ENCODE peak calls at places on chromosomes 1 and 21, in nine cellular contexts. One of them, this sample, is unnamed.

GRCh38 chr1:168481586-168481985 is 62.2 kb downstream of the XCL2 start:
- DNase-seq in T-cell: no peak
- DNase-seq in colonic mucosa: no peak
- DNase-seq in aorta: no peak
- DNase-seq in stimulated activated CD4-positive, alpha-beta T cell treated with anti-CD3 and anti-CD28 coated beads, Interleukin-12 subunit alpha, Interleukin-12 subunit beta, amount 100 ng/mL, for 4 hours: no peak
- DNase-seq in A673: no peak
- DNase-seq in HCT116: no peak
- DNase-seq in ureter: no peak
- DNase-seq in AG04450: no peak
- DNase-seq in this sample: no peak

GRCh38 chr1:244214009-244214967 is 163.2 kb downstream of the ZBTB18 start:
- DNase-seq in ureter: no peak
- DNase-seq in aorta: no peak
- DNase-seq in AG04450: peak; percentile 97
- DNase-seq in colonic mucosa: no peak
- DNase-seq in A673: no peak
- DNase-seq in HCT116: peak; percentile 79
- DNase-seq in stimulated activated CD4-positive, alpha-beta T cell treated with anti-CD3 and anti-CD28 coated beads, Interleukin-12 subunit alpha, Interleukin-12 subunit beta, amount 100 ng/mL, for 4 hours: no peak
- DNase-seq in T-cell: no peak
- DNase-seq in this sample: no peak

GRCh38 chr1:54665852-54666251 is 24.3 kb downstream of the MROH7 start:
- DNase-seq in T-cell: no peak
- DNase-seq in ureter: no peak
- DNase-seq in AG04450: no peak
- DNase-seq in colonic mucosa: no peak
- DNase-seq in aorta: no peak
- DNase-seq in HCT116: no peak
- DNase-seq in A673: no peak
- DNase-seq in stimulated activated CD4-positive, alpha-beta T cell treated with anti-CD3 and anti-CD28 coated beads, Interleukin-12 subunit alpha, Interleukin-12 subunit beta, amount 100 ng/mL, for 4 hours: no peak
- DNase-seq in this sample: no peak

GRCh38 chr1:244369256-244370057 is 82.3 kb downstream of the ADSS2 start:
- DNase-seq in T-cell: no peak
- DNase-seq in stimulated activated CD4-positive, alpha-beta T cell treated with anti-CD3 and anti-CD28 coated beads, Interleukin-12 subunit alpha, Interleukin-12 subunit beta, amount 100 ng/mL, for 4 hours: no peak
- DNase-seq in AG04450: no peak
- DNase-seq in colonic mucosa: peak; percentile 62
- DNase-seq in ureter: no peak
- DNase-seq in aorta: no peak
- DNase-seq in A673: no peak
- DNase-seq in HCT116: no peak
- DNase-seq in this sample: no peak

GRCh38 chr1:218665216-218665615 is 320.1 kb downstream of the TGFB2 start:
- DNase-seq in T-cell: no peak
- DNase-seq in colonic mucosa: peak; percentile 22
- DNase-seq in AG04450: no peak
- DNase-seq in aorta: peak; percentile 86
- DNase-seq in A673: no peak
- DNase-seq in HCT116: no peak
- DNase-seq in ureter: peak; percentile 55
- DNase-seq in stimulated activated CD4-positive, alpha-beta T cell treated with anti-CD3 and anti-CD28 coated beads, Interleukin-12 subunit alpha, Interleukin-12 subunit beta, amount 100 ng/mL, for 4 hours: no peak
- DNase-seq in this sample: no peak

GRCh38 chr1:234617986-234618725 is 8.2 kb upstream of the IRF2BP2 start:
- DNase-seq in aorta: no peak
- DNase-seq in T-cell: no peak
- DNase-seq in colonic mucosa: no peak
- DNase-seq in A673: no peak
- DNase-seq in AG04450: no peak
- DNase-seq in ureter: no peak
- DNase-seq in stimulated activated CD4-positive, alpha-beta T cell treated with anti-CD3 and anti-CD28 coated beads, Interleukin-12 subunit alpha, Interleukin-12 subunit beta, amount 100 ng/mL, for 4 hours: no peak
- DNase-seq in HCT116: no peak
- DNase-seq in this sample: no peak

GRCh38 chr21:28193189-28193588 is 799.5 kb downstream of the LTN1 start:
- DNase-seq in stimulated activated CD4-positive, alpha-beta T cell treated with anti-CD3 and anti-CD28 coated beads, Interleukin-12 subunit alpha, Interleukin-12 subunit beta, amount 100 ng/mL, for 4 hours: no peak
- DNase-seq in ureter: no peak
- DNase-seq in T-cell: no peak
- DNase-seq in AG04450: no peak
- DNase-seq in HCT116: no peak
- DNase-seq in A673: peak; percentile 6
- DNase-seq in aorta: no peak
- DNase-seq in colonic mucosa: no peak
- DNase-seq in this sample: no peak

GRCh38 chr1:154847891-154848290 is 22.2 kb downstream of the KCNN3 start:
- DNase-seq in ureter: no peak
- DNase-seq in HCT116: no peak
- DNase-seq in stimulated activated CD4-positive, alpha-beta T cell treated with anti-CD3 and anti-CD28 coated beads, Interleukin-12 subunit alpha, Interleukin-12 subunit beta, amount 100 ng/mL, for 4 hours: no peak
- DNase-seq in A673: peak; percentile 80
- DNase-seq in colonic mucosa: no peak
- DNase-seq in aorta: no peak
- DNase-seq in AG04450: no peak
- DNase-seq in T-cell: no peak
- DNase-seq in this sample: no peak

GRCh38 chr1:205583461-205584130 is 48.2 kb downstream of the ELK4 start:
- DNase-seq in aorta: peak; percentile 32
- DNase-seq in stimulated activated CD4-positive, alpha-beta T cell treated with anti-CD3 and anti-CD28 coated beads, Interleukin-12 subunit alpha, Interleukin-12 subunit beta, amount 100 ng/mL, for 4 hours: no peak
- DNase-seq in colonic mucosa: peak; percentile 18
- DNase-seq in HCT116: no peak
- DNase-seq in A673: no peak
- DNase-seq in T-cell: no peak
- DNase-seq in AG04450: no peak
- DNase-seq in ureter: no peak
- DNase-seq in this sample: no peak

GRCh38 chr1:28518000-28518744 is 12.3 kb downstream of the RCC1 start:
- DNase-seq in stimulated activated CD4-positive, alpha-beta T cell treated with anti-CD3 and anti-CD28 coated beads, Interleukin-12 subunit alpha, Interleukin-12 subunit beta, amount 100 ng/mL, for 4 hours: peak; percentile 89
- DNase-seq in AG04450: peak; percentile 60
- DNase-seq in A673: peak; percentile 95
- DNase-seq in T-cell: peak; percentile 80
- DNase-seq in ureter: peak; percentile 92
- DNase-seq in aorta: peak; percentile 92
- DNase-seq in HCT116: no peak
- DNase-seq in colonic mucosa: peak; percentile 95
- DNase-seq in this sample: peak; percentile 84

GRCh38 chr1:112396668-112397025 is 633 bp downstream of the CTTNBP2NL start:
- DNase-seq in ureter: no peak
- DNase-seq in aorta: no peak
- DNase-seq in AG04450: no peak
- DNase-seq in colonic mucosa: peak; percentile 40
- DNase-seq in T-cell: no peak
- DNase-seq in HCT116: no peak
- DNase-seq in stimulated activated CD4-positive, alpha-beta T cell treated with anti-CD3 and anti-CD28 coated beads, Interleukin-12 subunit alpha, Interleukin-12 subunit beta, amount 100 ng/mL, for 4 hours: no peak
- DNase-seq in A673: peak; percentile 33
- DNase-seq in this sample: no peak

GRCh38 chr1:60825593-60825992 is 256.8 kb upstream of the NFIA start:
- DNase-seq in HCT116: peak; percentile 3
- DNase-seq in colonic mucosa: peak; percentile 49
- DNase-seq in T-cell: no peak
- DNase-seq in ureter: no peak
- DNase-seq in stimulated activated CD4-positive, alpha-beta T cell treated with anti-CD3 and anti-CD28 coated beads, Interleukin-12 subunit alpha, Interleukin-12 subunit beta, amount 100 ng/mL, for 4 hours: no peak
- DNase-seq in aorta: no peak
- DNase-seq in A673: no peak
- DNase-seq in AG04450: no peak
- DNase-seq in this sample: no peak

GRCh38 chr21:27513825-27514224 is 546.9 kb upstream of the ADAMTS5 start:
- DNase-seq in A673: no peak
- DNase-seq in stimulated activated CD4-positive, alpha-beta T cell treated with anti-CD3 and anti-CD28 coated beads, Interleukin-12 subunit alpha, Interleukin-12 subunit beta, amount 100 ng/mL, for 4 hours: no peak
- DNase-seq in aorta: no peak
- DNase-seq in T-cell: no peak
- DNase-seq in AG04450: no peak
- DNase-seq in ureter: no peak
- DNase-seq in colonic mucosa: no peak
- DNase-seq in HCT116: no peak
- DNase-seq in this sample: no peak

GRCh38 chr21:35711661-35712060 is 348.7 kb downstream of the SETD4 start:
- DNase-seq in ureter: no peak
- DNase-seq in T-cell: no peak
- DNase-seq in stimulated activated CD4-positive, alpha-beta T cell treated with anti-CD3 and anti-CD28 coated beads, Interleukin-12 subunit alpha, Interleukin-12 subunit beta, amount 100 ng/mL, for 4 hours: no peak
- DNase-seq in colonic mucosa: no peak
- DNase-seq in HCT116: no peak
- DNase-seq in AG04450: no peak
- DNase-seq in A673: no peak
- DNase-seq in aorta: no peak
- DNase-seq in this sample: no peak

GRCh38 chr1:26544156-26544555 is 14.6 kb downstream of the RPS6KA1 start:
- DNase-seq in A673: no peak
- DNase-seq in T-cell: no peak
- DNase-seq in stimulated activated CD4-positive, alpha-beta T cell treated with anti-CD3 and anti-CD28 coated beads, Interleukin-12 subunit alpha, Interleukin-12 subunit beta, amount 100 ng/mL, for 4 hours: no peak
- DNase-seq in HCT116: no peak
- DNase-seq in AG04450: no peak
- DNase-seq in colonic mucosa: no peak
- DNase-seq in aorta: no peak
- DNase-seq in ureter: no peak
- DNase-seq in this sample: no peak

GRCh38 chr1:54803761-54804470 is 2.8 kb upstream of the TTC22 start:
- DNase-seq in aorta: peak; percentile 87
- DNase-seq in colonic mucosa: peak; percentile 59
- DNase-seq in HCT116: no peak
- DNase-seq in ureter: no peak
- DNase-seq in AG04450: no peak
- DNase-seq in stimulated activated CD4-positive, alpha-beta T cell treated with anti-CD3 and anti-CD28 coated beads, Interleukin-12 subunit alpha, Interleukin-12 subunit beta, amount 100 ng/mL, for 4 hours: no peak
- DNase-seq in T-cell: no peak
- DNase-seq in A673: no peak
- DNase-seq in this sample: no peak

GRCh38 chr1:178725603-178726517 is 816 bp downstream of the RALGPS2 start:
- DNase-seq in stimulated activated CD4-positive, alpha-beta T cell treated with anti-CD3 and anti-CD28 coated beads, Interleukin-12 subunit alpha, Interleukin-12 subunit beta, amount 100 ng/mL, for 4 hours: peak; percentile 30
- DNase-seq in HCT116: peak; percentile 83
- DNase-seq in AG04450: no peak
- DNase-seq in colonic mucosa: peak; percentile 91
- DNase-seq in ureter: peak; percentile 76
- DNase-seq in T-cell: peak; percentile 64
- DNase-seq in aorta: peak; percentile 73
- DNase-seq in A673: peak; percentile 78
- DNase-seq in this sample: peak; percentile 45

GRCh38 chr1:66563094-66563800 is 29.3 kb downstream of the SGIP1 start:
- DNase-seq in ureter: no peak
- DNase-seq in HCT116: peak; percentile 41
- DNase-seq in colonic mucosa: no peak
- DNase-seq in stimulated activated CD4-positive, alpha-beta T cell treated with anti-CD3 and anti-CD28 coated beads, Interleukin-12 subunit alpha, Interleukin-12 subunit beta, amount 100 ng/mL, for 4 hours: no peak
- DNase-seq in T-cell: no peak
- DNase-seq in AG04450: peak; percentile 91
- DNase-seq in aorta: no peak
- DNase-seq in A673: no peak
- DNase-seq in this sample: no peak

GRCh38 chr1:244163861-244164562 is 112.9 kb downstream of the ZBTB18 start:
- DNase-seq in ureter: no peak
- DNase-seq in HCT116: peak; percentile 83
- DNase-seq in T-cell: no peak
- DNase-seq in A673: peak; percentile 89
- DNase-seq in colonic mucosa: no peak
- DNase-seq in aorta: no peak
- DNase-seq in AG04450: peak; percentile 88
- DNase-seq in stimulated activated CD4-positive, alpha-beta T cell treated with anti-CD3 and anti-CD28 coated beads, Interleukin-12 subunit alpha, Interleukin-12 subunit beta, amount 100 ng/mL, for 4 hours: no peak
- DNase-seq in this sample: no peak

GRCh38 chr1:183163311-183163710 is 22.8 kb upstream of the LAMC2 start:
- DNase-seq in colonic mucosa: no peak
- DNase-seq in T-cell: no peak
- DNase-seq in ureter: no peak
- DNase-seq in stimulated activated CD4-positive, alpha-beta T cell treated with anti-CD3 and anti-CD28 coated beads, Interleukin-12 subunit alpha, Interleukin-12 subunit beta, amount 100 ng/mL, for 4 hours: no peak
- DNase-seq in AG04450: peak; percentile 50
- DNase-seq in HCT116: peak; percentile 80
- DNase-seq in aorta: no peak
- DNase-seq in A673: no peak
- DNase-seq in this sample: no peak

GRCh38 chr1:195804547-195804946 is 803.7 kb downstream of the KCNT2 start:
- DNase-seq in T-cell: no peak
- DNase-seq in AG04450: no peak
- DNase-seq in ureter: no peak
- DNase-seq in stimulated activated CD4-positive, alpha-beta T cell treated with anti-CD3 and anti-CD28 coated beads, Interleukin-12 subunit alpha, Interleukin-12 subunit beta, amount 100 ng/mL, for 4 hours: no peak
- DNase-seq in A673: no peak
- DNase-seq in colonic mucosa: no peak
- DNase-seq in aorta: no peak
- DNase-seq in HCT116: no peak
- DNase-seq in this sample: no peak

GRCh38 chr1:54835970-54836369 is 34.8 kb upstream of the TTC22 start:
- DNase-seq in AG04450: no peak
- DNase-seq in ureter: peak; percentile 40
- DNase-seq in HCT116: no peak
- DNase-seq in aorta: no peak
- DNase-seq in A673: no peak
- DNase-seq in stimulated activated CD4-positive, alpha-beta T cell treated with anti-CD3 and anti-CD28 coated beads, Interleukin-12 subunit alpha, Interleukin-12 subunit beta, amount 100 ng/mL, for 4 hours: no peak
- DNase-seq in colonic mucosa: no peak
- DNase-seq in T-cell: no peak
- DNase-seq in this sample: peak; percentile 5

GRCh38 chr1:162398999-162399580 is 12.8 kb downstream of the SH2D1B start:
- DNase-seq in ureter: no peak
- DNase-seq in HCT116: no peak
- DNase-seq in A673: peak; percentile 78
- DNase-seq in aorta: no peak
- DNase-seq in colonic mucosa: no peak
- DNase-seq in T-cell: no peak
- DNase-seq in AG04450: no peak
- DNase-seq in stimulated activated CD4-positive, alpha-beta T cell treated with anti-CD3 and anti-CD28 coated beads, Interleukin-12 subunit alpha, Interleukin-12 subunit beta, amount 100 ng/mL, for 4 hours: no peak
- DNase-seq in this sample: no peak

GRCh38 chr1:25338188-25338981 is at the start of gene TMEM50A:
- DNase-seq in aorta: peak; percentile 93
- DNase-seq in T-cell: peak; percentile 85
- DNase-seq in stimulated activated CD4-positive, alpha-beta T cell treated with anti-CD3 and anti-CD28 coated beads, Interleukin-12 subunit alpha, Interleukin-12 subunit beta, amount 100 ng/mL, for 4 hours: peak; percentile 87
- DNase-seq in AG04450: no peak
- DNase-seq in ureter: peak; percentile 92
- DNase-seq in colonic mucosa: peak; percentile 92
- DNase-seq in A673: peak; percentile 89
- DNase-seq in HCT116: peak; percentile 68
- DNase-seq in this sample: peak; percentile 91

GRCh38 chr1:227010645-227011044 is 70.6 kb downstream of the COQ8A start:
- DNase-seq in colonic mucosa: peak; percentile 42
- DNase-seq in stimulated activated CD4-positive, alpha-beta T cell treated with anti-CD3 and anti-CD28 coated beads, Interleukin-12 subunit alpha, Interleukin-12 subunit beta, amount 100 ng/mL, for 4 hours: no peak
- DNase-seq in ureter: no peak
- DNase-seq in HCT116: no peak
- DNase-seq in A673: no peak
- DNase-seq in T-cell: no peak
- DNase-seq in aorta: no peak
- DNase-seq in AG04450: no peak
- DNase-seq in this sample: no peak

GRCh38 chr1:23774174-23774880 is 3.9 kb upstream of the PITHD1 start:
- DNase-seq in aorta: no peak
- DNase-seq in A673: no peak
- DNase-seq in ureter: no peak
- DNase-seq in stimulated activated CD4-positive, alpha-beta T cell treated with anti-CD3 and anti-CD28 coated beads, Interleukin-12 subunit alpha, Interleukin-12 subunit beta, amount 100 ng/mL, for 4 hours: no peak
- DNase-seq in AG04450: no peak
- DNase-seq in colonic mucosa: no peak
- DNase-seq in T-cell: no peak
- DNase-seq in HCT116: no peak
- DNase-seq in this sample: no peak

GRCh38 chr1:212690816-212691403 is 8.7 kb downstream of the BATF3 start:
- DNase-seq in aorta: no peak
- DNase-seq in A673: no peak
- DNase-seq in stimulated activated CD4-positive, alpha-beta T cell treated with anti-CD3 and anti-CD28 coated beads, Interleukin-12 subunit alpha, Interleukin-12 subunit beta, amount 100 ng/mL, for 4 hours: no peak
- DNase-seq in ureter: no peak
- DNase-seq in T-cell: no peak
- DNase-seq in AG04450: no peak
- DNase-seq in colonic mucosa: no peak
- DNase-seq in HCT116: no peak
- DNase-seq in this sample: no peak

GRCh38 chr1:212089560-212090163 is 54.1 kb downstream of the DTL start:
- DNase-seq in A673: no peak
- DNase-seq in ureter: no peak
- DNase-seq in colonic mucosa: no peak
- DNase-seq in T-cell: no peak
- DNase-seq in HCT116: no peak
- DNase-seq in aorta: no peak
- DNase-seq in stimulated activated CD4-positive, alpha-beta T cell treated with anti-CD3 and anti-CD28 coated beads, Interleukin-12 subunit alpha, Interleukin-12 subunit beta, amount 100 ng/mL, for 4 hours: no peak
- DNase-seq in AG04450: no peak
- DNase-seq in this sample: no peak

GRCh38 chr1:175818929-175819328 is 75.5 kb upstream of the TNR start:
- DNase-seq in aorta: no peak
- DNase-seq in A673: no peak
- DNase-seq in ureter: no peak
- DNase-seq in T-cell: no peak
- DNase-seq in stimulated activated CD4-positive, alpha-beta T cell treated with anti-CD3 and anti-CD28 coated beads, Interleukin-12 subunit alpha, Interleukin-12 subunit beta, amount 100 ng/mL, for 4 hours: no peak
- DNase-seq in HCT116: no peak
- DNase-seq in colonic mucosa: no peak
- DNase-seq in AG04450: no peak
- DNase-seq in this sample: no peak

GRCh38 chr21:45517249-45518065 is 24.8 kb downstream of the SLC19A1 start:
- DNase-seq in A673: no peak
- DNase-seq in T-cell: no peak
- DNase-seq in HCT116: no peak
- DNase-seq in colonic mucosa: no peak
- DNase-seq in AG04450: no peak
- DNase-seq in stimulated activated CD4-positive, alpha-beta T cell treated with anti-CD3 and anti-CD28 coated beads, Interleukin-12 subunit alpha, Interleukin-12 subunit beta, amount 100 ng/mL, for 4 hours: no peak
- DNase-seq in aorta: peak; percentile 41
- DNase-seq in ureter: no peak
- DNase-seq in this sample: peak; percentile 21

GRCh38 chr21:36120304-36120902 is 14.5 kb upstream of the CBR3 start:
- DNase-seq in stimulated activated CD4-positive, alpha-beta T cell treated with anti-CD3 and anti-CD28 coated beads, Interleukin-12 subunit alpha, Interleukin-12 subunit beta, amount 100 ng/mL, for 4 hours: no peak
- DNase-seq in ureter: peak; percentile 43
- DNase-seq in AG04450: no peak
- DNase-seq in colonic mucosa: peak; percentile 27
- DNase-seq in aorta: no peak
- DNase-seq in HCT116: no peak
- DNase-seq in A673: no peak
- DNase-seq in T-cell: no peak
- DNase-seq in this sample: no peak

This sample was measured in CD8-positive, alpha-beta T cell.